ENCODE peak calls at places on chromosomes 4 and X, in eight cellular contexts. F, U, M, S, W, L, Z and E are unnamed samples.
A peak's percentile ranks its signal among the peaks of the same experiment; 100 is the strongest.

GRCh38 chr4:5034206-5034605 is 14.9 kb upstream of the CYTL1 start:
- DNase-seq in Z (no peak), W (no peak), M (no peak), U (no peak), L (no peak), F (no peak), S (no peak), E (no peak)

GRCh38 chrX:15834051-15834450 is 20.6 kb downstream of the AP1S2 start:
- DNase-seq in W (no peak), S (no peak), U (no peak), M (no peak), L (no peak), Z (no peak), F (no peak), E (no peak)

GRCh38 chr4:142238589-142238988 is 602.2 kb downstream of the IL15 start:
- DNase-seq in M (no peak), S (no peak), U (peak; percentile 75), F (peak; percentile 18), Z (no peak), W (no peak), L (no peak), E (no peak)

GRCh38 chr4:118950929-118951570 is 62.4 kb downstream of the SYNPO2 start:
- DNase-seq in L (no peak), U (no peak), Z (no peak), S (no peak), M (no peak), W (no peak), F (no peak), E (no peak)

GRCh38 chr4:155367608-155368007 is 9.2 kb downstream of the MAP9 start:
- DNase-seq in M (no peak), F (peak; percentile 1), Z (no peak), U (no peak), L (no peak), W (no peak), S (no peak), E (no peak)

GRCh38 chrX:143363419-143363818 is 153.9 kb downstream of the SPANXN3 start:
- DNase-seq in S (no peak), U (no peak), M (no peak), W (no peak), L (no peak), F (no peak), Z (no peak), E (no peak)

GRCh38 chr4:17324431-17324830 is 187.5 kb downstream of the QDPR start:
- DNase-seq in M (no peak), S (peak; percentile 69), U (peak; percentile 83), W (peak; percentile 75), F (no peak), Z (no peak), L (no peak), E (no peak)

GRCh38 chrX:49308604-49309269 is 5.3 kb downstream of the GAGE10 start:
- DNase-seq in M (no peak), F (peak; percentile 4), U (peak; percentile 36), Z (no peak), S (no peak), L (no peak), W (peak; percentile 55), E (no peak)

DNA sequence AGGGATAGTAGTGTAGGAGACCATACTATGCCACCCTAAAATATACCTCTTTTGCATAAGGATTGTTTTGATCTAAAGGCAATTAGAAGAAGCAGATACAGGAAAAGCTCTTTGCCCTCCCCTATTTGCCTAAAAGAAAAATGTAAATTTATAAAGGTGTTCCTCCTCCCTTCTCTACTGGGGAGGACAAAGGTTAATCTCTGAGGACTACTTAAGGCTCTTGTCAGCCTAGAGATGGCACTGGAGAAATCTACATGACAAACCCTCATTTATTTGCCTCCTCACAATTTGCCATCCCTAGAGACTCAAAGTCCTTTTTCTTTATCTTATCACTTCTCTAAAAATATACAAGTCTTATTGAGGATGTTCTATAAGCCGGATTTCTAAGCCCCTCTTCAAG is 1021.8 kb downstream of the STPG2 start:
- DNase-seq in L (no peak), U (no peak), F (no peak), M (no peak), S (no peak), W (no peak), Z (no peak), E (no peak)
- H3K27me3 ChIP-seq in L (no peaks in the 10 kb centered on the region), U (no peaks in the 10 kb centered on the region), F (no peaks in the 10 kb centered on the region), M (no peaks in the 10 kb centered on the region), S (no peaks in the 10 kb centered on the region), W (no peaks in the 10 kb centered on the region), Z (no peaks in the 10 kb centered on the region), E (no peaks in the 10 kb centered on the region)

DNA sequence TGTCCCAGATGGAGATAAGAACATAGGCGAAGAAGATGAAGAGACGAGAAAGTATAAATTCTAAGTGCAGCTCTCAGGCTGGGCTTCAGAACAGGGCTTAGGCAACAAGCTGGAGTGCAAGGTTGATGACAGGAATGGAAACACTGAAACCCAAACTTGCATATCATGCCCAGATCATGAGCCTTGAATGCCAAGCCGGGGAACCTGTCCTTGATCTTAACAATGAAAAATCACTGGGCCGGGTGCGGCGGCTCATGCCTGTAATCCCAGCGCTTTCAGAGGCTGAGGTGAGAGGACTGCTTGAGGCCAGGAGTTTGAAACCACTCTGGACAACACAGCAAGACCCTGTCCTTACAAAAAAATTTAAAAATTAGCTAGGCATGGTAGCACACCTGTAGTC is 17.2 kb downstream of the AFAP1 start:
- DNase-seq in S (no peak), U (no peak), Z (no peak), M (no peak), F (no peak), L (no peak), W (no peak), E (no peak)
- H3K27me3 ChIP-seq in S (no peaks in the 10 kb centered on the region), U (no peaks in the 10 kb centered on the region), Z (no peaks in the 10 kb centered on the region), M (no peaks in the 10 kb centered on the region), F (no peaks in the 10 kb centered on the region), L (no peaks in the 10 kb centered on the region), W (no peaks in the 10 kb centered on the region), E (no peaks in the 10 kb centered on the region)

GRCh38 chrX:97168646-97169045 is 284.9 kb downstream of the RPA4 start:
- DNase-seq in Z (no peak), M (no peak), L (no peak), W (no peak), F (no peak), U (no peak), S (no peak), E (peak; percentile 19)
- H3K27me3 ChIP-seq in Z (no peaks in the 10 kb centered on the region), M (no peaks in the 10 kb centered on the region), L (no peaks in the 10 kb centered on the region), W (no peaks in the 10 kb centered on the region), F (no peaks in the 10 kb centered on the region), U (no peaks in the 10 kb centered on the region), S (no peaks in the 10 kb centered on the region), E (no peaks in the 10 kb centered on the region)

GRCh38 chr4:8586671-8587468 is 5.7 kb upstream of the CPZ start:
- DNase-seq in S (no peak), F (no peak), L (no peak), M (peak; percentile 51), U (no peak), W (no peak), Z (peak; percentile 66), E (no peak)
- H3K27me3 ChIP-seq in S (peaks cover 55% of the 10 kb centered on the region), F (peaks cover 2% of the 10 kb centered on the region), L (peaks cover 22% of the 10 kb centered on the region), M (peaks cover 19% of the 10 kb centered on the region), U (peaks cover 23% of the 10 kb centered on the region), W (peaks cover 39% of the 10 kb centered on the region), Z (peaks cover under 1% of the 10 kb centered on the region), E (no peaks in the 10 kb centered on the region)